ENCODE peak calls at places on chromosomes 2 and 18, in eight cellular contexts. One of them, this sample, is unnamed.

GRCh38 chr2:130864830-130865229 is 28.1 kb downstream of the ARHGEF4 start:
- DNase-seq in HepG2: no peak
- DNase-seq in Panc1: no peak
- DNase-seq in A549: peak
- DNase-seq in PC-9: peak
- DNase-seq in ovary: no peak
- DNase-seq in IMR-90: peak
- DNase-seq in fibroblast of mammary gland: peak
- DNase-seq in this sample: no peak

GRCh38 chr2:196263181-196263747 is 91.9 kb upstream of the STK17B start:
- DNase-seq in Panc1: no peak
- DNase-seq in HepG2: no peak
- DNase-seq in PC-9: no peak
- DNase-seq in ovary: no peak
- DNase-seq in IMR-90: peak
- DNase-seq in A549: no peak
- DNase-seq in fibroblast of mammary gland: no peak
- DNase-seq in this sample: peak

GRCh38 chr2:236167297-236168109 is 683 bp downstream of the GBX2 start:
- DNase-seq in Panc1: no peak
- DNase-seq in PC-9: peak
- DNase-seq in IMR-90: peak
- DNase-seq in HepG2: no peak
- DNase-seq in A549: peak
- DNase-seq in ovary: no peak
- DNase-seq in fibroblast of mammary gland: peak
- DNase-seq in this sample: no peak

GRCh38 chr2:25954199-25954752 is 28.0 kb downstream of the KIF3C start:
- DNase-seq in fibroblast of mammary gland: no peak
- DNase-seq in Panc1: no peak
- DNase-seq in PC-9: no peak
- DNase-seq in HepG2: peak
- DNase-seq in ovary: no peak
- DNase-seq in A549: no peak
- DNase-seq in IMR-90: no peak
- DNase-seq in this sample: no peak

GRCh38 chr18:3060667-3061580 is 48.0 kb upstream of the LPIN2 start:
- DNase-seq in ovary: no peak
- DNase-seq in Panc1: no peak
- DNase-seq in HepG2: peak
- DNase-seq in IMR-90: no peak
- DNase-seq in PC-9: no peak
- DNase-seq in fibroblast of mammary gland: no peak
- DNase-seq in A549: no peak
- DNase-seq in this sample: peak

GRCh38 chr2:134490535-134490934 is 228.3 kb downstream of the TMEM163 start:
- DNase-seq in fibroblast of mammary gland: no peak
- DNase-seq in IMR-90: no peak
- DNase-seq in Panc1: no peak
- DNase-seq in ovary: no peak
- DNase-seq in PC-9: no peak
- DNase-seq in HepG2: no peak
- DNase-seq in A549: no peak
- DNase-seq in this sample: no peak

GRCh38 chr2:120227111-120227991 is 4.2 kb upstream of the TMEM185B start:
- DNase-seq in fibroblast of mammary gland: no peak
- DNase-seq in IMR-90: no peak
- DNase-seq in ovary: peak
- DNase-seq in HepG2: peak
- DNase-seq in Panc1: no peak
- DNase-seq in PC-9: no peak
- DNase-seq in A549: no peak
- DNase-seq in this sample: no peak

GRCh38 chr2:173157894-173158293 is 82.2 kb downstream of the MAP3K20 start:
- DNase-seq in fibroblast of mammary gland: no peak
- DNase-seq in ovary: no peak
- DNase-seq in HepG2: no peak
- DNase-seq in PC-9: no peak
- DNase-seq in Panc1: no peak
- DNase-seq in A549: no peak
- DNase-seq in IMR-90: no peak
- DNase-seq in this sample: no peak

DNA sequence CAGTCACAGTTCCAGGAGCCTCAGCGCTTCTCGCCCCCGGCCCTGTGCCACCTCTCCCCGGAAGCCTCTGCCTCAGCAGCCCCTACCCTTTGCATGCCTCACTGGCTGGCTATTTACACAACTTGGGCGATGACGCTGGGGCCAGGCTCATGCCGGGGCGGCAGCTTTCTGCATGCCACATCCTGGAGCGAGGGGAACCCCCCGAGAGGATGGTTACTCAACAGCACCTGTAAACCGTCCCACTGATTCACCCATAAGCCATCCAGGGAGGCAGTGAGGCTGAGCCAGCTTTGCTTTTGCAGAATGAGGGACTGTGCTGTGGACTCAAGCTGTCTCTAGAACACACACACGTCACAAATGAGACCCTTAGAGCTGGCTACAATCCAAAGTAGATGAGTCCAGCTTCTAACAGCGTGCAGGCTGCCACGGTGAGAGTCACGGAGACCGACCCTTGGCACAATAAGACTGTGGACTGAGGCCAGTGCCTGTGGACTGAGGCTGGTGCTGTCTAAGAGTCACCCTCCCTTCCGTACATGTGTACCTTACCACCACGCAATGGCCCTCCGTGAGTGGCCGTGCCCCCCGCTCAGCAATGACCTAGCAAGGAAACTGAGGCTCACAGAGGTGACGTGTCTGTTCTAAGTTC is 45.6 kb upstream of the ODC1 start:
- DNase-seq in HepG2: peak
- DNase-seq in IMR-90: peak
- DNase-seq in A549: peak
- DNase-seq in PC-9: peak
- DNase-seq in fibroblast of mammary gland: peak
- DNase-seq in Panc1: peak
- DNase-seq in ovary: no peak
- DNase-seq in this sample: peak
- H3K4me3 ChIP-seq in HepG2: no peak
- H3K4me3 ChIP-seq in IMR-90: no peak
- H3K4me3 ChIP-seq in A549: peak
- H3K4me3 ChIP-seq in PC-9: no peak
- H3K4me3 ChIP-seq in fibroblast of mammary gland: no peak
- H3K4me3 ChIP-seq in Panc1: no peak
- H3K4me3 ChIP-seq in ovary: no peak
- H3K4me3 ChIP-seq in this sample: no peak

DNA sequence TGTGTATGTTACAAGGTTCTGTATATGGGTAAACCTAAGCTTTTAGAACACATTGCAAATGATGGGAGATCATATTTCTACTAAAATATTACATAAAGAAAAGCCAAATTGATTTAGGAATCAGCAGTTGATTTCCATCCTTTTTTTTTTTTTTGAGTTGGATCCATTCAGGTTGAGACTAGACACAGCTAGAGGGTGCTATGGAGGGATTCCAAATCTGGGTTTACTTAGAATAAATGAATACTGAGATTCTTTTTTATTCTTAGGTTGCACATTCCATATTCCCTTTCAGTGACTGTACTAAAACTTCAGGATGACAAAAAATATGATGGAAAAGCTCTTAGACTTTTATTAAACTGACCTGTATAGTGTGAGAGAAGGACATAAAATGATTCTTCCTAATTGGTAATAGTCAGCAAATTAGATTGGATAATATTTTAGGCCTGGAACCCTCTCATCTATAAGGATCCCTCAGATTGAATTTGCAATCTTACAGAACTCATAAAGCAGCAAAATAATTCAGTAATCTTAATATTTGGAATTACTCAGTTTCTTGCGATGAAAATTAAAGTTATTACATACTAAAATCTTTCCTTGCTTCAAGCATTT is 183.3 kb upstream of the SESTD1 start:
- DNase-seq in fibroblast of mammary gland: peak
- DNase-seq in PC-9: no peak
- DNase-seq in A549: no peak
- DNase-seq in IMR-90: peak
- DNase-seq in ovary: no peak
- DNase-seq in Panc1: no peak
- DNase-seq in HepG2: no peak
- DNase-seq in this sample: no peak
- TF ChIP-seq CTCF in fibroblast of mammary gland: peak
- TF ChIP-seq CTCF in PC-9: peak
- TF ChIP-seq CTCF in A549: no peak
- TF ChIP-seq CTCF in IMR-90: peak
- TF ChIP-seq CTCF in ovary: no peak
- TF ChIP-seq CTCF in Panc1: no peak
- TF ChIP-seq CTCF in HepG2: no peak
- TF ChIP-seq CTCF in this sample: no peak

DNA sequence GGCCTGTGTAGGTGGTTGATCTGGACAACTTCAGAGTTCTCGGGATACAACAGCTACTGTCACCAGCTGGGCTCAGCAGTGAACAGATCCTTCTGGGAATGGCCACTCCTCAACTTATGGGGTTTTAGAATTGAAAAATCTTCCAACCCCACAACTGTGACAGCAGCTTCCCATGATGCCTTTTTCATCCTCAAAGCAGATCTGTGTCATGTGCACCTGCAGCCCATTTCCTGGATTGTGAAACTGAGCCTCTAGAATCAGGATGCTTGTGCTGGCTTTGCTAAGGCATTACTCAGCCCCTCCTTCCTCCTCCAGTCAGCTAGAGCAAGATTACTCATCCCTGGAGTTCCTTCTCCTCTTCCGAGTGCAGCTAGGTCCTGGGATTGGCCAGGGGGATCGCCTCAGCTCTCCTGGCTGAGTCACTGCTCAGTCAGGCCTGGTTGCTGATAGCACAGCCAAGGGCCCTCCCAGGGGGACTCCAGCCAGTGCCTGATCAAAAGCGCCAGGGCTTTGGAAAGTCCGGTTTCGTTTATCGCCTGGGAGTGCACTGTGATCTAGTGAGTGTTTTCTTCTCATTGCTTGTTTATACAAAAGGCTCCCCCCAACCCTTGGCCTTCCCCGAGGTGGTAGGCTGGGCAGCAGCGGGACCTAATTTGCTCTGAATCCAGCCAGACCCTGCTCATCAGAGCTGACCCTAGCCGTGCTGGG is 2.4 kb upstream of the LPIN1 start:
- DNase-seq in fibroblast of mammary gland: peak
- DNase-seq in ovary: peak
- DNase-seq in IMR-90: peak
- DNase-seq in HepG2: peak
- DNase-seq in PC-9: peak
- DNase-seq in A549: peak
- DNase-seq in Panc1: peak
- DNase-seq in this sample: peak
- H3K4me3 ChIP-seq in fibroblast of mammary gland: peak
- H3K4me3 ChIP-seq in ovary: no peak
- H3K4me3 ChIP-seq in IMR-90: peak
- H3K4me3 ChIP-seq in HepG2: peak
- H3K4me3 ChIP-seq in PC-9: peak
- H3K4me3 ChIP-seq in A549: peak
- H3K4me3 ChIP-seq in Panc1: peak
- H3K4me3 ChIP-seq in this sample: no peak

GRCh38 chr2:111653913-111654312 is 230.1 kb downstream of the ANAPC1 start:
- DNase-seq in Panc1: no peak
- DNase-seq in fibroblast of mammary gland: no peak
- DNase-seq in IMR-90: no peak
- DNase-seq in A549: no peak
- DNase-seq in PC-9: no peak
- DNase-seq in ovary: no peak
- DNase-seq in HepG2: no peak
- DNase-seq in this sample: no peak

GRCh38 chr2:111652038-111652437 is 232.0 kb downstream of the ANAPC1 start:
- DNase-seq in IMR-90: no peak
- DNase-seq in ovary: no peak
- DNase-seq in A549: no peak
- DNase-seq in PC-9: no peak
- DNase-seq in fibroblast of mammary gland: no peak
- DNase-seq in HepG2: no peak
- DNase-seq in Panc1: no peak
- DNase-seq in this sample: peak

GRCh38 chr2:111654829-111655228 is 229.2 kb downstream of the ANAPC1 start:
- DNase-seq in ovary: no peak
- DNase-seq in Panc1: no peak
- DNase-seq in PC-9: no peak
- DNase-seq in fibroblast of mammary gland: no peak
- DNase-seq in HepG2: no peak
- DNase-seq in A549: no peak
- DNase-seq in IMR-90: no peak
- DNase-seq in this sample: no peak

GRCh38 chr2:111652681-111653080 is 231.3 kb downstream of the ANAPC1 start:
- DNase-seq in Panc1: no peak
- DNase-seq in HepG2: no peak
- DNase-seq in IMR-90: no peak
- DNase-seq in PC-9: no peak
- DNase-seq in A549: no peak
- DNase-seq in ovary: no peak
- DNase-seq in fibroblast of mammary gland: no peak
- DNase-seq in this sample: no peak

GRCh38 chr2:111653103-111653624 is 230.8 kb downstream of the ANAPC1 start:
- DNase-seq in PC-9: no peak
- DNase-seq in Panc1: no peak
- DNase-seq in A549: no peak
- DNase-seq in IMR-90: no peak
- DNase-seq in HepG2: no peak
- DNase-seq in ovary: no peak
- DNase-seq in fibroblast of mammary gland: no peak
- DNase-seq in this sample: no peak
- TF ChIP-seq CTCF in PC-9: no peak
- TF ChIP-seq CTCF in Panc1: no peak
- TF ChIP-seq CTCF in A549: no peak
- TF ChIP-seq CTCF in IMR-90: no peak
- TF ChIP-seq CTCF in HepG2: no peak
- TF ChIP-seq CTCF in ovary: no peak
- TF ChIP-seq CTCF in fibroblast of mammary gland: no peak
- TF ChIP-seq CTCF in this sample: no peak

GRCh38 chr2:30235008-30235655 is 3.8 kb downstream of the LBH start:
- DNase-seq in ovary: no peak
- DNase-seq in fibroblast of mammary gland: peak
- DNase-seq in HepG2: no peak
- DNase-seq in A549: no peak
- DNase-seq in Panc1: no peak
- DNase-seq in IMR-90: peak
- DNase-seq in PC-9: no peak
- DNase-seq in this sample: no peak

GRCh38 chr2:30235859-30236535 is 4.7 kb downstream of the LBH start:
- DNase-seq in IMR-90: no peak
- DNase-seq in fibroblast of mammary gland: no peak
- DNase-seq in PC-9: no peak
- DNase-seq in ovary: no peak
- DNase-seq in HepG2: no peak
- DNase-seq in A549: no peak
- DNase-seq in Panc1: no peak
- DNase-seq in this sample: peak

GRCh38 chr2:30232801-30233130 is 1.4 kb downstream of the LBH start:
- DNase-seq in Panc1: no peak
- DNase-seq in PC-9: no peak
- DNase-seq in HepG2: no peak
- DNase-seq in ovary: no peak
- DNase-seq in IMR-90: no peak
- DNase-seq in A549: no peak
- DNase-seq in fibroblast of mammary gland: no peak
- DNase-seq in this sample: no peak

GRCh38 chr2:30233142-30233961 is 2.0 kb downstream of the LBH start:
- DNase-seq in IMR-90: no peak
- DNase-seq in fibroblast of mammary gland: no peak
- DNase-seq in A549: no peak
- DNase-seq in HepG2: no peak
- DNase-seq in Panc1: no peak
- DNase-seq in PC-9: no peak
- DNase-seq in ovary: no peak
- DNase-seq in this sample: no peak

GRCh38 chr2:30234180-30234971 is 3.0 kb downstream of the LBH start:
- DNase-seq in IMR-90: peak
- DNase-seq in PC-9: peak
- DNase-seq in fibroblast of mammary gland: peak
- DNase-seq in Panc1: no peak
- DNase-seq in ovary: no peak
- DNase-seq in A549: peak
- DNase-seq in HepG2: peak
- DNase-seq in this sample: peak
- H3K4me3 ChIP-seq in IMR-90: peak
- H3K4me3 ChIP-seq in PC-9: no peak
- H3K4me3 ChIP-seq in fibroblast of mammary gland: no peak
- H3K4me3 ChIP-seq in Panc1: no peak
- H3K4me3 ChIP-seq in ovary: peak
- H3K4me3 ChIP-seq in A549: peak
- H3K4me3 ChIP-seq in HepG2: no peak
- H3K4me3 ChIP-seq in this sample: no peak

This sample was measured in GM12865.